ENCODE peak calls at places on chromosomes 1 and 21, in five cellular contexts. One of them, this sample, is unnamed.

GRCh38 chr21:45496151-45496967 is 45.9 kb downstream of the SLC19A1 start:
- DNase-seq in ovary: peak
- DNase-seq in endothelial cell of umbilical vein: no peak
- DNase-seq in A549: no peak
- DNase-seq in thyroid gland: no peak
- DNase-seq in this sample: no peak

GRCh38 chr1:2135425-2135824 is 59.1 kb downstream of the FAAP20 start:
- DNase-seq in ovary: peak
- DNase-seq in endothelial cell of umbilical vein: no peak
- DNase-seq in A549: no peak
- DNase-seq in thyroid gland: peak
- DNase-seq in this sample: no peak

GRCh38 chr1:48869116-48869893 is 92.6 kb upstream of the BEND5 start:
- DNase-seq in ovary: no peak
- DNase-seq in endothelial cell of umbilical vein: no peak
- DNase-seq in A549: no peak
- DNase-seq in thyroid gland: no peak
- DNase-seq in this sample: no peak

GRCh38 chr1:207910678-207911354 is at the start of gene CD34:
- DNase-seq in ovary: peak
- DNase-seq in endothelial cell of umbilical vein: peak
- DNase-seq in A549: no peak
- DNase-seq in thyroid gland: no peak
- DNase-seq in this sample: peak

GRCh38 chr21:29639366-29640232 is 300.2 kb downstream of the GRIK1 start:
- DNase-seq in ovary: no peak
- DNase-seq in endothelial cell of umbilical vein: no peak
- DNase-seq in A549: no peak
- DNase-seq in thyroid gland: no peak
- DNase-seq in this sample: peak

GRCh38 chr1:160403244-160403643 is 2.9 kb downstream of the VANGL2 start:
- DNase-seq in ovary: no peak
- DNase-seq in endothelial cell of umbilical vein: peak
- DNase-seq in A549: no peak
- DNase-seq in thyroid gland: no peak
- DNase-seq in this sample: no peak

GRCh38 chr1:6860401-6860800 is 75.1 kb downstream of the CAMTA1 start:
- DNase-seq in ovary: no peak
- DNase-seq in endothelial cell of umbilical vein: no peak
- DNase-seq in A549: no peak
- DNase-seq in thyroid gland: no peak
- DNase-seq in this sample: no peak

GRCh38 chr1:22876359-22877111 is 96.1 kb downstream of the LACTBL1 start:
- DNase-seq in ovary: peak
- DNase-seq in endothelial cell of umbilical vein: peak
- DNase-seq in A549: no peak
- DNase-seq in thyroid gland: no peak
- DNase-seq in this sample: no peak

GRCh38 chr1:109226078-109226445 is 12.3 kb downstream of the SARS1 start:
- DNase-seq in ovary: no peak
- DNase-seq in endothelial cell of umbilical vein: no peak
- DNase-seq in A549: no peak
- DNase-seq in thyroid gland: no peak
- DNase-seq in this sample: no peak

GRCh38 chr1:169892819-169893644 is 664 bp downstream of the SCYL3 start:
- DNase-seq in ovary: peak
- DNase-seq in endothelial cell of umbilical vein: peak
- DNase-seq in A549: peak
- DNase-seq in thyroid gland: peak
- DNase-seq in this sample: peak

GRCh38 chr1:115557715-115558114 is 84.1 kb upstream of the VANGL1 start:
- DNase-seq in ovary: no peak
- DNase-seq in endothelial cell of umbilical vein: no peak
- DNase-seq in A549: no peak
- DNase-seq in thyroid gland: no peak
- DNase-seq in this sample: no peak

GRCh38 chr1:21904475-21904724 is 32.7 kb downstream of the HSPG2 start:
- DNase-seq in ovary: no peak
- DNase-seq in endothelial cell of umbilical vein: no peak
- DNase-seq in A549: no peak
- DNase-seq in thyroid gland: no peak
- DNase-seq in this sample: no peak

GRCh38 chr1:147504801-147505303 is 36.4 kb upstream of the BCL9 start:
- DNase-seq in ovary: peak
- DNase-seq in endothelial cell of umbilical vein: no peak
- DNase-seq in A549: no peak
- DNase-seq in thyroid gland: peak
- DNase-seq in this sample: no peak

GRCh38 chr1:184143449-184143848 is 91.9 kb downstream of the TSEN15 start:
- DNase-seq in ovary: no peak
- DNase-seq in endothelial cell of umbilical vein: no peak
- DNase-seq in A549: no peak
- DNase-seq in thyroid gland: peak
- DNase-seq in this sample: no peak

GRCh38 chr1:34924759-34925555 is 4.5 kb downstream of the DLGAP3 start:
- DNase-seq in ovary: peak
- DNase-seq in endothelial cell of umbilical vein: peak
- DNase-seq in A549: peak
- DNase-seq in thyroid gland: peak
- DNase-seq in this sample: peak

GRCh38 chr1:64471724-64472276 is 1.9 kb downstream of the CACHD1 start:
- DNase-seq in ovary: no peak
- DNase-seq in endothelial cell of umbilical vein: no peak
- DNase-seq in A549: no peak
- DNase-seq in thyroid gland: no peak
- DNase-seq in this sample: peak

GRCh38 chr1:110370827-110371226 is 20.0 kb downstream of the SLC16A4 start:
- DNase-seq in ovary: no peak
- DNase-seq in endothelial cell of umbilical vein: peak
- DNase-seq in A549: no peak
- DNase-seq in thyroid gland: no peak
- DNase-seq in this sample: peak

GRCh38 chr1:30745156-30745833 is 12.3 kb downstream of the LAPTM5 start:
- DNase-seq in ovary: no peak
- DNase-seq in endothelial cell of umbilical vein: no peak
- DNase-seq in A549: no peak
- DNase-seq in thyroid gland: no peak
- DNase-seq in this sample: no peak

GRCh38 chr1:116988908-116989307 is 12.7 kb upstream of the CD101 start:
- DNase-seq in ovary: no peak
- DNase-seq in endothelial cell of umbilical vein: no peak
- DNase-seq in A549: no peak
- DNase-seq in thyroid gland: no peak
- DNase-seq in this sample: no peak

GRCh38 chr1:17755120-17755519 is at the start of gene ACTL8:
- DNase-seq in ovary: no peak
- DNase-seq in endothelial cell of umbilical vein: no peak
- DNase-seq in A549: peak
- DNase-seq in thyroid gland: no peak
- DNase-seq in this sample: peak

GRCh38 chr1:116806245-116806644 is 52.0 kb downstream of the CD2 start:
- DNase-seq in ovary: no peak
- DNase-seq in endothelial cell of umbilical vein: no peak
- DNase-seq in A549: no peak
- DNase-seq in thyroid gland: no peak
- DNase-seq in this sample: no peak

DNA sequence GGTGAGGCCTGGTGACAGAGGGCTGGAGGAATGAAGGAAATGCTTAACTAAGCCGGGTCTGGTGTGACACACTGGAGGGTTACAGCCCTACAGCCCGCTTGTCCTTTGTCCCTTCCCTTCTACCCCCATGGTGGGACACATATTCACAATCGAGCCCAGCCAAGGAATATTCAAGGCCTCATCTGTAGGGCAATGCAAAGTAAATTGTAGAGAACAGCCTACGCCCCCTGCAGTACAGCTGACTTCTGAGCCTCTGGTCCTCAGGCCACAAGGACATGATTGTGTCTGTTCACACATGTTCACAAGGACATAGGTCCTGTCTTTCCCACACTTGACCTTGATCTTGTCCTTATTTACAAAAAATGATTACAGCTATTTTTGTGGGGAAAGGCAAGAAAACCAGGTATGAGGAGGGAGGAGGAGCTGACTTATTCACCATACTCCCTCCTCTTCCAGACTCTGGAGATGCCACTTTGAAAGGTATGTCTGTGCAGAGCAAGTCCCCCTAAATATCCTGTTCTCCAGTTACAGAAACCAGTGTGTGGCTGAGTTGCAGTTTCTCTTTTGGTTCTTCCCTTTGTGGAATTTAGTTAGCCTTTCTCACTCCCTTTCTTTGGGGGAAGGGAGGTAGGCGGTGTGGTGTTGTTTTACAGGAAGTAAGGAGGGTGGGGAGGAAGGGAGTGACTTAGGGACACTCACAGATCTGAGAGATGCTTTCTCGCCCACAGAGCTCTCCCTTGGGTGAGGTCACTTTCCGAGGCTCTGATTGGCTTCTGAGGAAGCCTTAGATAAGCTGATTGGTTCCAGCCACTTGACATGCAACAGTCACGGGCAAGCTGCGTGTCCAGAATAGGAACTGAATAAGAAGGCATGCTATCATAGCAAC is 14.6 kb downstream of the POLR3GL start:
- DNase-seq in ovary: peak
- DNase-seq in endothelial cell of umbilical vein: peak
- DNase-seq in A549: peak
- DNase-seq in thyroid gland: peak
- DNase-seq in this sample: peak
- TF ChIP-seq POLR2A in ovary: peak
- TF ChIP-seq POLR2A in endothelial cell of umbilical vein: peak
- TF ChIP-seq POLR2A in A549: no peak
- TF ChIP-seq POLR2A in thyroid gland: peak
- TF ChIP-seq POLR2A in this sample: peak

DNA sequence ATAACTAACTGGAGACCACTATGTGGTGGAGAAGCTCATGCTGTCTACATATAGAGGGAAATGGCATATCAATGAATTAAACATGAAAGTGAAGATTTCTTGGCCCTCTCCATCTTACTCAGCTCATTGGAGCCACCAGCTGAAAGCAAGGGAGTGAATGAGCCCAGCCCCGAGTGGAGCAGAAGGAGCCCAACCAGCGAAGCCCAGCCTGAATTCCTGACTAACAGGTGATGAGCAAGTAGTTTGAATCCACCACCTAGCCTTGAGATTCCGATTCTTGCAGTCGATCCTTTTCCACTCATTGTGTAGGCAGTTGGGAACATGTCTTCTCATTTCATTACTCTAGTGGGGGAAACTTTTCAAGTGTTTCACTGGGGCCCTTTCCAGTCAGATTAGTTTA is 18.6 kb upstream of the ST6GALNAC3 start:
- DNase-seq in ovary: no peak
- DNase-seq in endothelial cell of umbilical vein: no peak
- DNase-seq in A549: no peak
- DNase-seq in thyroid gland: no peak
- DNase-seq in this sample: no peak
- TF ChIP-seq POLR2A in ovary: no peak
- TF ChIP-seq POLR2A in endothelial cell of umbilical vein: no peak
- TF ChIP-seq POLR2A in A549: no peak
- TF ChIP-seq POLR2A in thyroid gland: no peak
- TF ChIP-seq POLR2A in this sample: no peak

GRCh38 chr1:156506450-156506849 is 5.9 kb upstream of the MEF2D start:
- DNase-seq in ovary: no peak
- DNase-seq in endothelial cell of umbilical vein: no peak
- DNase-seq in A549: no peak
- DNase-seq in thyroid gland: no peak
- DNase-seq in this sample: no peak

GRCh38 chr1:156503672-156504055 is 3.1 kb upstream of the MEF2D start:
- DNase-seq in ovary: no peak
- DNase-seq in endothelial cell of umbilical vein: no peak
- DNase-seq in A549: no peak
- DNase-seq in thyroid gland: no peak
- DNase-seq in this sample: no peak

GRCh38 chr1:156504062-156504813 is 3.7 kb upstream of the MEF2D start:
- DNase-seq in ovary: no peak
- DNase-seq in endothelial cell of umbilical vein: no peak
- DNase-seq in A549: peak
- DNase-seq in thyroid gland: no peak
- DNase-seq in this sample: peak

GRCh38 chr1:156505679-156506298 is 5.2 kb upstream of the MEF2D start:
- DNase-seq in ovary: no peak
- DNase-seq in endothelial cell of umbilical vein: no peak
- DNase-seq in A549: no peak
- DNase-seq in thyroid gland: no peak
- DNase-seq in this sample: peak

GRCh38 chr1:156504821-156505678 is 4.5 kb upstream of the MEF2D start:
- DNase-seq in ovary: peak
- DNase-seq in endothelial cell of umbilical vein: peak
- DNase-seq in A549: peak
- DNase-seq in thyroid gland: peak
- DNase-seq in this sample: peak
- TF ChIP-seq POLR2A in ovary: peak
- TF ChIP-seq POLR2A in endothelial cell of umbilical vein: peak
- TF ChIP-seq POLR2A in A549: peak
- TF ChIP-seq POLR2A in thyroid gland: peak
- TF ChIP-seq POLR2A in this sample: peak

GRCh38 chr1:32501865-32502264 is 37.0 kb downstream of the ZBTB8B start:
- DNase-seq in ovary: peak
- DNase-seq in endothelial cell of umbilical vein: peak
- DNase-seq in A549: no peak
- DNase-seq in thyroid gland: peak
- DNase-seq in this sample: no peak

GRCh38 chr1:32498751-32499150 is 33.9 kb downstream of the ZBTB8B start:
- DNase-seq in ovary: no peak
- DNase-seq in endothelial cell of umbilical vein: no peak
- DNase-seq in A549: no peak
- DNase-seq in thyroid gland: no peak
- DNase-seq in this sample: no peak

GRCh38 chr1:32503153-32503552 is 36.1 kb upstream of the ZBTB8A start:
- DNase-seq in ovary: no peak
- DNase-seq in endothelial cell of umbilical vein: no peak
- DNase-seq in A549: no peak
- DNase-seq in thyroid gland: no peak
- DNase-seq in this sample: no peak

GRCh38 chr1:32496127-32496526 is 31.3 kb downstream of the ZBTB8B start:
- DNase-seq in ovary: no peak
- DNase-seq in endothelial cell of umbilical vein: peak
- DNase-seq in A549: no peak
- DNase-seq in thyroid gland: no peak
- DNase-seq in this sample: no peak

DNA sequence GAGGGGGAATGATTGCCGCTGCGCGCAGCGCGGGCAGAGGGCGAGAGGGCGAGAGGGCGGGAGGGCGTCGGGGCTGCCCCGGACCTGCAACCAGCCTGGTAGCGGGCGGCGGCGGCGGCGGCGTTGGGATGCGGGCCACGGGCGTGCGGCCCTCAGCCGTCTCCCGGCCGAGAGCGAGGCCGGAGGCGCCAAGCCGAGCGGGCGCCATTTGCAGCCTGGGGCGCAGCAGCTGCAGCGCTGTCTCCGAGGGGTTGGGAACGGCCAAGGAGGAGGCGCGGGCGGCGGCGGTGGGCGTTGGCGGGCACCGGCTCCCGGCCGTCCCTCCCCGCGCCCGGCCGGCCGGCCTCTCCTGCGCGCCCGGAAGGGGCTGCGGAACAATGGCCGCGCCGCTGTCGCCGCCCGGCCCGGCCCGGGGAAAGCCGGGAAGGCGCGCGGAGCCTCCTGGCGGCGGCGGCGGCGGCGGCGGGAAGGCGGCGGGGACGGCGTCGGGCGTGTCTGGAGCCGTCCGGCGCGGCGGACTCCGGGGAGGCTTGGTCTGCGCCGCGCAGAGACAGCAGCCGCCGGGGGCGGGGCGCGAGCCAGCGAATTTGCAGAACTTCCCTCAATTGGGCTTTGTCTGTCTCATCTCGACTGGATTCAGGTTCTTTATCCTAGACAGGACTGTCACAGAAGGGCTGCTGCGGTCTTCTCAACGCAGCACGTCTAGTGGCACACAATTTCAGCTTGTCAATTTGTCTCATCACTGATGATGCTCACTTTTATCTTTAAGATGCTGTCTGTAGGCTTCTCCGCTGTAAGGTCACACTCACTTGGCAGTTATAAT is 35.7 kb downstream of the ZBTB8B start:
- DNase-seq in ovary: peak
- DNase-seq in endothelial cell of umbilical vein: peak
- DNase-seq in A549: peak
- DNase-seq in thyroid gland: peak
- DNase-seq in this sample: peak
- TF ChIP-seq POLR2A in ovary: peak
- TF ChIP-seq POLR2A in endothelial cell of umbilical vein: peak
- TF ChIP-seq POLR2A in A549: no peak
- TF ChIP-seq POLR2A in thyroid gland: no peak
- TF ChIP-seq POLR2A in this sample: no peak

This sample was measured in erythroblast.